ENCODE peak calls at places on chromosomes 6 and 20, in six cellular contexts. G, F, D, A, C and N are unnamed samples.
A peak's percentile ranks its signal among the peaks of the same experiment; 100 is the strongest.

GRCh38 chr6:97815413-97815812 is 532.4 kb upstream of the MMS22L start:
- DNase-seq in G (no peak), F (no peak), D (no peak), A (no peak), C (no peak), N (no peak)

GRCh38 chr6:4567141-4567540 is 209.1 kb upstream of the CDYL start:
- DNase-seq in G (no peak), F (no peak), D (peak; percentile 25), A (peak; percentile 57), C (no peak), N (peak; percentile 57)

GRCh38 chr6:112877134-112878100 is 530.3 kb downstream of the RFPL4B start:
- DNase-seq in G (no peak), F (no peak), D (peak; percentile 78), A (peak; percentile 96), C (no peak), N (peak; percentile 94)

GRCh38 chr6:146876271-146877151 is 277.7 kb downstream of the ADGB start:
- DNase-seq in G (no peak), F (no peak), D (no peak), A (peak; percentile 28), C (no peak), N (no peak)

GRCh38 chr6:81682858-81683257 is 69.6 kb downstream of the TENT5A start:
- DNase-seq in G (no peak), F (no peak), D (no peak), A (no peak), C (no peak), N (no peak)

GRCh38 chr6:6597682-6598081 is 9.2 kb downstream of the LY86 start:
- DNase-seq in G (no peak), F (no peak), D (no peak), A (no peak), C (no peak), N (no peak)

GRCh38 chr6:105443941-105444340 is 41.1 kb upstream of the PREP start:
- DNase-seq in G (no peak), F (no peak), D (no peak), A (no peak), C (no peak), N (peak; percentile 18)

GRCh38 chr20:14782731-14783130 is 445.3 kb upstream of the FLRT3 start:
- DNase-seq in G (no peak), F (no peak), D (no peak), A (no peak), C (no peak), N (no peak)

GRCh38 chr6:22326500-22326899 is 29.7 kb upstream of the PRL start:
- DNase-seq in G (no peak), F (no peak), D (no peak), A (no peak), C (no peak), N (no peak)

GRCh38 chr6:15761045-15761502 is 98.2 kb upstream of the DTNBP1 start:
- DNase-seq in G (no peak), F (no peak), D (no peak), A (no peak), C (no peak), N (no peak)

GRCh38 chr6:131068165-131068564 is 5.1 kb upstream of the EPB41L2 start:
- DNase-seq in G (no peak), F (no peak), D (no peak), A (no peak), C (no peak), N (no peak)

GRCh38 chr20:16352321-16352720 is 220.9 kb downstream of the KIF16B start:
- DNase-seq in G (no peak), F (no peak), D (no peak), A (no peak), C (no peak), N (no peak)

GRCh38 chr6:20744911-20745557 is 210.8 kb downstream of the CDKAL1 start:
- DNase-seq in G (no peak), F (no peak), D (no peak), A (no peak), C (no peak), N (no peak)

GRCh38 chr6:138545621-138545980 is 46.3 kb upstream of the NHSL1 start:
- DNase-seq in G (peak; percentile 94), F (peak; percentile 85), D (peak; percentile 74), A (peak; percentile 87), C (peak; percentile 77), N (peak; percentile 63)

GRCh38 chr20:5080384-5080877 is 39.3 kb downstream of the PCNA start:
- DNase-seq in G (peak; percentile 84), F (peak; percentile 86), D (no peak), A (peak; percentile 87), C (peak; percentile 83), N (peak; percentile 89)

GRCh38 chr20:5074050-5074674 is 45.6 kb downstream of the PCNA start:
- DNase-seq in G (no peak), F (no peak), D (no peak), A (peak; percentile 7), C (no peak), N (no peak)

GRCh38 chr20:5081196-5081595 is 38.6 kb downstream of the PCNA start:
- DNase-seq in G (no peak), F (no peak), D (no peak), A (no peak), C (no peak), N (no peak)

GRCh38 chr20:5077761-5078387 is 41.9 kb downstream of the PCNA start:
- DNase-seq in G (no peak), F (no peak), D (no peak), A (peak; percentile 4), C (no peak), N (no peak)

DNA sequence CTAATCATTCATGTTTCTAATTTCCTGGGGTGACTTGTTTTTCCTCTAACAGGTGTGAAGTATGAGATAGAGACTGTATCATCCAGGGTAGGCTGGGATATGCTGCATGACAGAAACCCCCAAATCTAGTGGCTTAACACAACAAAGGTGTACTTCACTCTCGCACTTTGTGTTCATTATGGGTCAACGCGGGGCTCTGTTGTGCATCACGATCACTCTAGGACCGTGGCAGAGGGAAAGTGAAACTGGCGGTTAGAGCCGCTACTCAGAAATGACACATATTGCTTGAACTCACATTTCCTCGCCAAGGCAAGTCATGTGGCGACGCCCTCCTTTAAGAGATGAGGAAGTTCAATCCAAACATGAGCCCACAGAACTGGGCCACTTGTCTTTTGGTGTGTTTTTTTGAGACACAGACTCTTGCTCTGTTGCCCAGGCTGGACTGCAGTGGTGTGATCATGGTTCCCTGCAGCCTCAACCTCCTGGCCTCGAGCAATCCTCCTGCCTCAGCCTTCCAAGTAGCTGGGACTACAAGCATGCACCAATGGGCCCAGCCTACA is 41.3 kb downstream of the PCNA start:
- DNase-seq in G (peak; percentile 83), F (peak; percentile 78), D (peak; percentile 9), A (peak; percentile 73), C (peak; percentile 81), N (peak; percentile 25)
- H3K4me3 ChIP-seq in G (peak overlapping the region; percentile 30), F (peak overlapping the region; percentile 41), D (no peak overlapping the region), A (peak overlapping the region; percentile 13), C (peak overlapping the region; percentile 20), N (no peak overlapping the region)

GRCh38 chr6:153302133-153302532 is 171.1 kb upstream of the RGS17 start:
- DNase-seq in G (no peak), F (no peak), D (no peak), A (no peak), C (no peak), N (no peak)
- H3K4me3 ChIP-seq in G (no peak overlapping the region), F (no peak overlapping the region), D (no peak overlapping the region), A (no peak overlapping the region), C (no peak overlapping the region), N (no peak overlapping the region)

GRCh38 chr6:46948699-46949098 is 27.0 kb upstream of the ADGRF5 start:
- DNase-seq in G (no peak), F (no peak), D (peak; percentile 55), A (no peak), C (peak; percentile 61), N (no peak)

GRCh38 chr6:46954819-46955520 is 33.2 kb upstream of the ADGRF5 start:
- DNase-seq in G (no peak), F (no peak), D (no peak), A (no peak), C (no peak), N (no peak)

GRCh38 chr6:46949662-46950280 is 28.0 kb upstream of the ADGRF5 start:
- DNase-seq in G (peak; percentile 90), F (peak; percentile 82), D (no peak), A (peak; percentile 12), C (peak; percentile 77), N (no peak)

GRCh38 chr6:46956409-46956808 is 34.7 kb upstream of the ADGRF5 start:
- DNase-seq in G (no peak), F (no peak), D (no peak), A (no peak), C (no peak), N (no peak)

GRCh38 chr6:46953921-46954320 is 32.2 kb upstream of the ADGRF5 start:
- DNase-seq in G (no peak), F (no peak), D (no peak), A (no peak), C (no peak), N (no peak)
- H3K4me3 ChIP-seq in G (peak overlapping the region; percentile 51), F (peak overlapping the region; percentile 49), D (no peak overlapping the region), A (no peak overlapping the region), C (peak overlapping the region; percentile 9), N (no peak overlapping the region)

DNA sequence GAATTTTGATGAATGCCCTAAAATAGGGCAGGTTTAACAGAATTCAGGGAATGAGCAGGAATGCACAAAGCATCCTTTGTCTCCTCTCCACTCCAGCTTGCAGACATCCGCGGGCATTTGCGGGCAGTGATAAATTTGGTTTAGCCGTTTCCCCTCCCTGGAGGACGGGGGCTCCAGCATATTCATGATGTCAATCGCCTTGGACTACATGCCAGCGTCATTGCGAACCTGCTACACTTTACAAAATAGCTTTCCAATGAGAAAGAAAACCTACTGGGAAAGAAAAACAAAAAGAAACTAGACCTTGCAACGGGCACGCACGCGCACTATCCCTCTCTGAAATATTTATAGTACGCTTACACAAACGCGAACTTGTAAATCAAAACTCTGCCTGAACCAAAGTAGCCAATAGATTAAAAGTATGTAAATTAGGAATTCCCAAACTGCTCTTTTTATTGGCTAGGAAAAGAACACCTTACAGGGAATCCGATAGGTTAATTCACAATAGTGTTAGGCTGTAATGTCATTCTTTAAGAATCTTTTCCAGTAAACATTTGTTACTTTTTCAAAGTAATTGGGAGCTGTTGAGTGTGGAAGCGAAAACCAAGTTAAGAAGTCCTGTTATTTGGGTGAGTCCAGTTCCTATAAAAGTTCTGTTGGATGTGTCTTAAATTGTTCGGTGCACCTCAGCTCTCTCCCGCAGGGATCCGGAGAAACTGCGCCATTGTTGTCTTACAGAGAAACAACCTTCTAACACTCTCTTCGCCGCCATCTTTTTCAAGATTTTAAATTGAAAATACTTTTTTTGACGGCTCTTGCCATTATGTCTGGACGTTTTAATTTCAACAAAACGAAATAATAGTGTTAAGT is 136.7 kb downstream of the HFE start:
- DNase-seq in G (peak; percentile 79), F (no peak), D (peak; percentile 89), A (peak; percentile 97), C (no peak), N (peak; percentile 94)
- H3K4me3 ChIP-seq in G (peak overlapping the region; percentile 83), F (peak overlapping the region; percentile 47), D (peak overlapping the region; percentile 70), A (peak overlapping the region; percentile 67), C (peak overlapping the region; percentile 57), N (peak overlapping the region; percentile 65)